ENCODE peak calls at places on chromosomes 5 and 9, in five cellular contexts. X, L, Y, M and W are unnamed samples.

GRCh38 chr9:38671372-38671731 is 48.6 kb downstream of the FAM240B start:
- DNase-seq in Y (no peak), M (no peak), X (no peak), L (no peak), W (no peak)

GRCh38 chr5:154258531-154259217 is 68.1 kb downstream of the GALNT10 start:
- DNase-seq in Y (no peak), M (no peak), X (no peak), L (no peak), W (no peak)

GRCh38 chr5:136016945-136017530 is 11.8 kb upstream of the TGFBI start:
- DNase-seq in L (no peak), M (no peak), X (peak), Y (no peak), W (no peak)

GRCh38 chr9:134059661-134060395 is 8.0 kb downstream of the BRD3 start:
- DNase-seq in L (no peak), Y (no peak), X (no peak), M (no peak), W (no peak)

GRCh38 chr5:159022178-159022556 is 77.5 kb downstream of the EBF1 start:
- DNase-seq in Y (no peak), X (peak), L (no peak), M (no peak), W (no peak)

GRCh38 chr5:115170128-115170923 is 618 bp upstream of the TRIM36 start:
- DNase-seq in Y (no peak), M (no peak), X (no peak), L (no peak), W (no peak)

GRCh38 chr9:132372177-132373095 is 17.6 kb upstream of the SETX start:
- DNase-seq in Y (no peak), X (no peak), L (no peak), M (no peak), W (no peak)

GRCh38 chr5:169901896-169902295 is 78.4 kb downstream of the INSYN2B start:
- DNase-seq in L (no peak), Y (no peak), M (no peak), X (no peak), W (no peak)

GRCh38 chr9:87497604-87498045 is at the start of gene DAPK1:
- DNase-seq in Y (no peak), X (no peak), M (no peak), L (no peak), W (no peak)

GRCh38 chr9:100602302-100602930 is 24.5 kb downstream of the CAVIN4 start:
- DNase-seq in M (peak), X (no peak), Y (no peak), L (no peak), W (no peak)

GRCh38 chr5:54217826-54218503 is 92.4 kb downstream of the ARL15 start:
- DNase-seq in L (no peak), X (peak), Y (peak), M (peak), W (no peak)

GRCh38 chr5:176994460-176995121 is 12.0 kb downstream of the UIMC1 start:
- DNase-seq in X (no peak), Y (no peak), L (no peak), M (no peak), W (no peak)

GRCh38 chr5:108919591-108920326 is 172.1 kb downstream of the FER start:
- DNase-seq in M (no peak), L (no peak), Y (no peak), X (no peak), W (no peak)

GRCh38 chr5:169511708-169512107 is 71.9 kb upstream of the SPDL1 start:
- DNase-seq in X (no peak), Y (no peak), M (no peak), L (no peak), W (no peak)

GRCh38 chr9:137244486-137245449 is 3.7 kb downstream of the TUBB4B start:
- DNase-seq in Y (no peak), M (no peak), L (no peak), X (no peak), W (no peak)

GRCh38 chr9:134736791-134737489 is 95.3 kb downstream of the COL5A1 start:
- DNase-seq in X (no peak), L (no peak), Y (no peak), M (no peak), W (no peak)

GRCh38 chr9:113574381-113575262 is 111.1 kb downstream of the RGS3 start:
- DNase-seq in X (no peak), Y (no peak), L (no peak), M (no peak), W (no peak)

GRCh38 chr9:94913550-94913949 is 187.1 kb downstream of the AOPEP start:
- DNase-seq in Y (no peak), L (no peak), M (no peak), X (no peak), W (no peak)

GRCh38 chr5:67211926-67212325 is 15.3 kb upstream of the CD180 start:
- DNase-seq in M (no peak), X (peak), L (no peak), Y (no peak), W (no peak)

GRCh38 chr5:74722271-74722670 is 37.2 kb downstream of the HEXB start:
- DNase-seq in M (no peak), X (no peak), L (no peak), Y (no peak), W (no peak)

GRCh38 chr5:37112383-37112991 is 136.7 kb downstream of the CPLANE1 start:
- DNase-seq in X (no peak), M (no peak), L (no peak), Y (no peak), W (no peak)